ENCODE peak calls at places on chromosomes 6 and 20, in four cellular contexts. W is astrocyte; G is CD8-positive, alpha-beta T cell; K is heart left ventricle. R is an unnamed sample. For H3K27me3, the result is how much of the 10 kb centered on the place peaks cover.

GRCh38 chr6:30855429-30856069 is 28.8 kb upstream of the DDR1 start:
- DNase-seq in W (no peak), K (no peak), G (no peak), R (no peak)

GRCh38 chr20:55269913-55270312 is 735.4 kb downstream of the CBLN4 start:
- DNase-seq in G (no peak), W (peak), K (no peak), R (no peak)

GRCh38 chr6:154510144-154510905 is at the start of gene CNKSR3:
- DNase-seq in K (peak), G (no peak), W (peak), R (peak)

GRCh38 chr20:38343798-38344701 is 2.2 kb upstream of the LBP start:
- DNase-seq in G (no peak), W (no peak), K (no peak), R (no peak)

GRCh38 chr6:129889580-129889979 is 28.5 kb upstream of the TMEM244 start:
- DNase-seq in W (peak), G (no peak), K (no peak), R (no peak)

GRCh38 chr6:95110767-95111166 is 466.6 kb upstream of the MANEA start:
- DNase-seq in K (no peak), W (no peak), G (no peak), R (no peak)

GRCh38 chr6:149332602-149333311 is 15.2 kb downstream of the TAB2 start:
- DNase-seq in K (no peak), G (no peak), W (no peak), R (no peak)

GRCh38 chr20:49398401-49399144 is 83.9 kb downstream of the KCNB1 start:
- DNase-seq in W (no peak), K (no peak), G (no peak), R (no peak)

GRCh38 chr6:144804246-144804790 is 519.2 kb downstream of the UTRN start:
- DNase-seq in K (no peak), G (no peak), W (no peak), R (no peak)

GRCh38 chr20:56621730-56622129 is 7.4 kb upstream of the TFAP2C start:
- DNase-seq in K (no peak), G (no peak), W (no peak), R (no peak)

GRCh38 chr6:1762203-1762602 is 152.5 kb downstream of the FOXC1 start:
- DNase-seq in K (no peak), G (no peak), W (no peak), R (no peak)

GRCh38 chr20:59124326-59125029 is 39.1 kb upstream of the ZNF831 start:
- DNase-seq in G (no peak), K (no peak), W (no peak), R (no peak)

GRCh38 chr6:51778666-51779065 is 308.7 kb downstream of the PKHD1 start:
- DNase-seq in G (no peak), W (no peak), K (no peak), R (no peak)

GRCh38 chr6:84897874-84898635 is 133.7 kb upstream of the TBX18 start:
- DNase-seq in K (no peak), G (no peak), W (peak), R (no peak)

GRCh38 chr6:107806675-107807074 is 17.4 kb downstream of the SCML4 start:
- DNase-seq in W (no peak), G (no peak), K (no peak), R (no peak)

GRCh38 chr6:99522531-99522930 is 7.3 kb upstream of the USP45 start:
- DNase-seq in K (no peak), G (no peak), W (peak), R (no peak)

GRCh38 chr6:18352842-18353241 is 34.3 kb upstream of the RNF144B start:
- DNase-seq in G (no peak), W (no peak), K (no peak), R (no peak)

DNA sequence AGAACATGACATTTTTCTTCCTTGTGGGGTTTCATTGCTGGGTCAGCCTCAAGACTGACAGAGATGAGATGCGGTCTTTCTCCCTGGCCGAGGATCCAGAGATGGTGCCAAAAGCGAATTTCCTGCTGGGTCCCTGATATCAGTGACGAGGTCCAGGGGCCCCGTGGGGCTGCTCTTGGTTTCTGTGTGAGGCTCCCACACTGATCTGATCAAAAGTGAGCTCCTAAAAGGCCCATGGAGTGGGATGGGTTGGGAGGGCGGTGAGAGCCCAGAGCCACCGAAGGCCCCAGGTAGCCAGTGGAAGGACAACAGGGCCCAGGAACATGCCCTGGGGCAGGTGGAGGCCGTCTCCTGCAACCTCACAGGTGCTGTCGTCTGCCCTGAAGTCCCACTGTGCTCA is 208.4 kb upstream of the CDH4 start:
- DNase-seq in G (no peak), W (no peak), K (no peak), R (no peak)
- H3K27me3 ChIP-seq in G (under half), W (under half), K (under half), R (under half)

GRCh38 chr6:11229267-11230043 is 3.0 kb downstream of the NEDD9 start:
- DNase-seq in W (no peak), G (no peak), K (no peak), R (no peak)
- H3K4me3 ChIP-seq in W (peak), G (no peak), K (peak), R (no peak)

GRCh38 chr6:10880366-10880765 is 1.5 kb downstream of the GCM2 start:
- DNase-seq in W (no peak), K (no peak), G (no peak), R (no peak)

GRCh38 chr6:10877012-10877411 is 4.8 kb downstream of the GCM2 start:
- DNase-seq in G (no peak), K (no peak), W (no peak), R (no peak)

GRCh38 chr6:10884245-10884972 is 2.4 kb upstream of the SYCP2L start:
- DNase-seq in K (no peak), G (no peak), W (no peak), R (no peak)

GRCh38 chr6:10883312-10884244 is 1.7 kb upstream of the GCM2 start:
- DNase-seq in W (no peak), K (no peak), G (no peak), R (no peak)

GRCh38 chr6:10882654-10883053 is 813 bp upstream of the GCM2 start:
- DNase-seq in W (no peak), K (no peak), G (no peak), R (no peak)
- H3K27me3 ChIP-seq in W (half or more), K (under half), G (under half), R (under half)

GRCh38 chr6:25359891-25360290 is 80.7 kb downstream of the CARMIL1 start:
- DNase-seq in W (no peak), K (no peak), G (no peak), R (no peak)
- H3K4me3 ChIP-seq in W (no peak), K (no peak), G (no peak), R (no peak)

GRCh38 chr20:46312075-46312944 is 4.0 kb upstream of the CDH22 start:
- DNase-seq in G (no peak), W (no peak), K (no peak), R (no peak)

GRCh38 chr20:46312945-46313861 is 4.9 kb upstream of the CDH22 start:
- DNase-seq in W (no peak), G (no peak), K (no peak), R (no peak)

GRCh38 chr20:46309945-46310344 is 1.6 kb upstream of the CDH22 start:
- DNase-seq in W (no peak), K (no peak), G (no peak), R (no peak)

GRCh38 chr20:46311719-46312074 is 3.4 kb upstream of the CDH22 start:
- DNase-seq in K (no peak), G (no peak), W (no peak), R (no peak)

DNA sequence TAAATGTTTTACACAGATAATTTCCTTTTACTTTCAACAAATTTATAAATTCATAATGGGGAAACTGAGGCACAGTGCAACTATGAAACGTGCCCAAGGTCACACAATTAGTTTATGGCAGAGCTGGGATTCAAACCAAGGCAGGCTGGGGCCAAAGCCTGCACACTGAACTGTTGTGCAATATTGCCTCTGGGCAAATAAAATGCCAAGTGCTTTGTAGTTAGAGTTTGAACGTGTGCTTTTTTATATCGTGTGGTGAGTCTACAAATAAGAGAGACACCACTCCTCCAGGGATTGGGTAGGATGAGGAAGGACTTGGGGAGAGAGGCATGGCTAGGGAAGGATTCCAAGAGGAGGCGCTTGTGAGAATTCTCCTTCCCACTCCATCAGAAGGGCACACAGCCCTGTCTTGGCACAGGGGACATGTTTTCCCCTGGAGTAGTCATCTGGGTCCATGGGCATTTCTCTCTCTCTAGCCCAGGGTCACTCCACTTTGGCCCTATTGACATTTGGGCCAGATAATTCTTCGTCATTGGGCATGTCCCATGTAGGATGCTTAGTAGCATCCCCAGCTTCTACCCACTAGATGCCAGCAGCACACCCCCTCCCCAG is 2.8 kb upstream of the CDH22 start:
- DNase-seq in W (no peak), K (no peak), G (no peak), R (no peak)
- H3K27me3 ChIP-seq in W (half or more), K (half or more), G (under half), R (under half)

GRCh38 chr6:101085327-101085726 is 204.2 kb upstream of the ASCC3 start:
- DNase-seq in G (no peak), K (no peak), W (peak), R (no peak)
- H3K4me3 ChIP-seq in G (no peak), K (no peak), W (no peak), R (no peak)

GRCh38 chr20:63060057-63060991 is 53.6 kb upstream of the BHLHE23 start:
- DNase-seq in K (peak), W (peak), G (no peak), R (no peak)

GRCh38 chr20:63061051-63061531 is 54.3 kb upstream of the BHLHE23 start:
- DNase-seq in G (no peak), K (no peak), W (no peak), R (no peak)

GRCh38 chr20:63059684-63060056 is 52.9 kb upstream of the BHLHE23 start:
- DNase-seq in W (no peak), G (no peak), K (peak), R (no peak)

GRCh38 chr20:63062188-63063140 is 55.7 kb upstream of the BHLHE23 start:
- DNase-seq in K (no peak), W (no peak), G (no peak), R (no peak)

DNA sequence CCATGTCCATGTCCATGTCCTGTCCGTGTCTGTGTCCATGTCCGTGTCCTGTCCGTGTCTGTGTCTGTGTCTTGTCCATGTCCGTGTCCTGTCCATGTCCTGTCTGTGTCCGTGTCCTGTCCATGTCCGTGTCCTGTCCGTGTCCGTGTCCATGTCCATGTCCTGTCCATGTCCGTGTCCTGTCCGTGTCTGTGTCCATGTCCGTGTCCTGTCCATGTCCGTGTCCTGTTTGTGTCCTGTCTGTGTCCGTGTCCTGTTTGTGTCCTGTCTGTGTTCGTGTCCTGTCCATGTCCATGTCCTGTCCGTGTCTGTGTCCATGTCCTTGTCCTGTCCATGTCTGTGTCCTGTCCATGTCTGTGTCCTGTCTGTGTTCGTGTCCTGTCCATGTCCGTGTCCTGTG is 54.9 kb upstream of the BHLHE23 start:
- DNase-seq in W (no peak), K (no peak), G (no peak), R (no peak)
- H3K27me3 ChIP-seq in W (under half), K (under half), G (under half), R (under half)